ENCODE peak calls at places on chromosomes 2 and 18, in five cellular contexts. A is GM19239; L is A673; X is stimulated activated CD4-positive, alpha-beta T cell treated with anti-CD3 and anti-CD28 coated beads, Interleukin-4, amount 100 ng/mL, for 1 hour; Q is T follicular helper cell. U is an unnamed sample.

GRCh38 chr2:70685771-70686171 is 82.2 kb downstream of the ADD2 start:
- DNase-seq in A (no peak), L (peak), X (no peak), Q (no peak), U (no peak)

GRCh38 chr2:75100691-75101236 is 98.6 kb downstream of the TACR1 start:
- DNase-seq in A (no peak), L (no peak), X (no peak), Q (no peak), U (no peak)

GRCh38 chr18:58257461-58257860 is 213.4 kb downstream of the NEDD4L start:
- DNase-seq in A (peak), L (no peak), X (no peak), Q (no peak), U (peak)

GRCh38 chr2:166458682-166459081 is 35.4 kb downstream of the SCN7A start:
- DNase-seq in A (no peak), L (no peak), X (no peak), Q (no peak), U (no peak)

GRCh38 chr2:40554665-40555294 is 102.9 kb upstream of the SLC8A1 start:
- DNase-seq in A (peak), L (peak), X (peak), Q (no peak), U (peak)

GRCh38 chr2:113278812-113279139 is at the start of gene PAX8:
- DNase-seq in A (no peak), L (no peak), X (no peak), Q (no peak), U (no peak)

GRCh38 chr2:222993920-222994650 is 57.9 kb upstream of the KCNE4 start:
- DNase-seq in A (no peak), L (peak), X (no peak), Q (no peak), U (peak)

GRCh38 chr2:86788881-86789686 is 1.6 kb downstream of the CD8A start:
- DNase-seq in A (no peak), L (peak), X (no peak), Q (no peak), U (no peak)

GRCh38 chr2:43228341-43228751 is 1.9 kb upstream of the ZFP36L2 start:
- DNase-seq in A (no peak), L (no peak), X (no peak), Q (no peak), U (no peak)